ENCODE peak calls at places on chromosomes 11 and 22, in eight cellular contexts. A is psoas muscle; H is A172; T is heart right ventricle; V is stimulated activated CD4-positive, alpha-beta T cell treated with anti-CD3 and anti-CD28 coated beads, Interleukin-12 subunit alpha, Interleukin-12 subunit beta, amount 100 ng/mL, for 24 hours; Q is KG1; E is pulmonary artery endothelial cell; K is astrocyte. S is an unnamed sample.

GRCh38 chr11:60429272-60429671 is at the start of gene MS4A5:
- DNase-seq in A (no peak), H (no peak), T (no peak), V (no peak), Q (no peak), E (no peak), K (no peak), S (no peak)

GRCh38 chr11:102280237-102280833 is 36.9 kb upstream of the BIRC3 start:
- DNase-seq in A (no peak), H (no peak), T (no peak), V (no peak), Q (no peak), E (no peak), K (no peak), S (no peak)

GRCh38 chr11:8011981-8012444 is 24.9 kb downstream of the EIF3F start:
- DNase-seq in A (no peak), H (peak), T (no peak), V (no peak), Q (no peak), E (no peak), K (peak), S (peak)

GRCh38 chr22:46612904-46613605 is 7.1 kb upstream of the GRAMD4 start:
- DNase-seq in A (no peak), H (no peak), T (no peak), V (peak), Q (no peak), E (no peak), K (no peak), S (no peak)

GRCh38 chr11:115590254-115590653 is 86.0 kb upstream of the CADM1 start:
- DNase-seq in A (no peak), H (no peak), T (no peak), V (no peak), Q (no peak), E (no peak), K (no peak), S (no peak)

GRCh38 chr11:20564811-20565210 is 34.6 kb upstream of the SLC6A5 start:
- DNase-seq in A (no peak), H (no peak), T (no peak), V (no peak), Q (no peak), E (no peak), K (no peak), S (no peak)

GRCh38 chr11:131710511-131710910 is 340.1 kb downstream of the NTM start:
- DNase-seq in A (no peak), H (peak), T (no peak), V (no peak), Q (no peak), E (no peak), K (peak), S (peak)

GRCh38 chr11:116062526-116063171 is 558.4 kb upstream of the CADM1 start:
- DNase-seq in A (no peak), H (no peak), T (no peak), V (no peak), Q (no peak), E (no peak), K (peak), S (no peak)

GRCh38 chr11:110433393-110434333 is 3.9 kb downstream of the FDX1 start:
- DNase-seq in A (no peak), H (peak), T (no peak), V (no peak), Q (peak), E (no peak), K (no peak), S (no peak)

GRCh38 chr11:67053896-67054850 is 2.5 kb upstream of the RHOD start:
- DNase-seq in A (peak), H (peak), T (peak), V (peak), Q (peak), E (no peak), K (peak), S (peak)

GRCh38 chr22:43174941-43175531 is 11.9 kb downstream of the TTLL12 start:
- DNase-seq in A (no peak), H (no peak), T (no peak), V (no peak), Q (no peak), E (no peak), K (no peak), S (no peak)

GRCh38 chr11:77287615-77288273 is 13.7 kb downstream of the GDPD4 start:
- DNase-seq in A (no peak), H (peak), T (no peak), V (no peak), Q (no peak), E (no peak), K (peak), S (no peak)

GRCh38 chr22:26462051-26462450 is 21.5 kb downstream of the HPS4 start:
- DNase-seq in A (no peak), H (no peak), T (no peak), V (no peak), Q (no peak), E (no peak), K (no peak), S (no peak)

GRCh38 chr11:22508691-22509090 is 116.9 kb downstream of the FANCF start:
- DNase-seq in A (no peak), H (no peak), T (no peak), V (no peak), Q (no peak), E (no peak), K (no peak), S (no peak)

GRCh38 chr11:15208570-15209222 is 94.0 kb downstream of the INSC start:
- DNase-seq in A (peak), H (peak), T (peak), V (peak), Q (peak), E (peak), K (peak), S (peak)

GRCh38 chr11:119673389-119674336 is 55.3 kb downstream of the NECTIN1 start:
- DNase-seq in A (no peak), H (no peak), T (no peak), V (peak), Q (peak), E (no peak), K (no peak), S (no peak)

GRCh38 chr11:61967177-61967923 is at the start of gene FTH1:
- DNase-seq in A (peak), H (peak), T (peak), V (peak), Q (peak), E (peak), K (peak), S (peak)